ENCODE peak calls at places on chromosomes 4 and X, in seven cellular contexts. K is naive thymus-derived CD4-positive, alpha-beta T cell; G is HCT116; M is CD8-positive, alpha-beta T cell; E is cardiac muscle cell; Z is heart left ventricle; W is left lung. F is an unnamed sample.

GRCh38 chr4:7398104-7398423 is 36.7 kb downstream of the PSAPL1 start:
- DNase-seq in Z (peak; percentile 74), E (peak; percentile 85), G (no peak), K (no peak), M (no peak), W (peak; percentile 81), F (peak; percentile 71)

GRCh38 chr4:153223418-153223792 is 19.2 kb downstream of the TRIM2 start:
- DNase-seq in Z (no peak), K (no peak), E (peak; percentile 70), W (no peak), G (no peak), M (no peak), F (peak; percentile 26)

GRCh38 chrX:133958997-133959688 is 26.3 kb downstream of the GPC3 start:
- DNase-seq in E (no peak), M (no peak), W (no peak), G (no peak), K (no peak), Z (no peak), F (no peak)

GRCh38 chr4:188439641-188440311 is 300.5 kb downstream of the TRIML1 start:
- DNase-seq in E (peak; percentile 41), W (no peak), Z (peak; percentile 51), K (no peak), G (no peak), M (no peak), F (peak; percentile 69)

GRCh38 chr4:138749303-138749702 is 266.3 kb upstream of the NOCT start:
- DNase-seq in K (no peak), M (no peak), Z (no peak), G (no peak), W (no peak), E (peak; percentile 64), F (peak; percentile 47)

GRCh38 chr4:156293657-156294297 is 340.1 kb upstream of the CTSO start:
- DNase-seq in G (no peak), K (no peak), W (no peak), M (no peak), E (no peak), Z (no peak), F (peak; percentile 53)

GRCh38 chrX:109472939-109473713 is 8.8 kb downstream of the GUCY2F start:
- DNase-seq in M (no peak), G (peak; percentile 27), E (peak; percentile 77), K (no peak), Z (no peak), W (no peak), F (peak; percentile 37)

GRCh38 chr4:7260569-7260968 is 68.2 kb downstream of the SORCS2 start:
- DNase-seq in E (no peak), M (no peak), G (no peak), W (no peak), K (no peak), Z (peak; percentile 9), F (no peak)

GRCh38 chr4:140092094-140092820 is 61.7 kb downstream of the MAML3 start:
- DNase-seq in G (no peak), Z (peak; percentile 84), E (peak; percentile 94), W (no peak), M (peak; percentile 26), K (no peak), F (no peak)

GRCh38 chrX:139883984-139884383 is 48.9 kb downstream of the ATP11C start:
- DNase-seq in E (no peak), M (no peak), Z (no peak), G (no peak), K (no peak), W (no peak), F (no peak)

GRCh38 chrX:139882299-139882698 is 50.6 kb downstream of the ATP11C start:
- DNase-seq in G (no peak), M (no peak), W (no peak), K (no peak), Z (no peak), E (no peak), F (no peak)

GRCh38 chrX:139881572-139881971 is 51.3 kb downstream of the ATP11C start:
- DNase-seq in G (no peak), W (no peak), E (no peak), Z (no peak), K (no peak), M (no peak), F (no peak)

GRCh38 chrX:139877710-139878414 is 55.0 kb downstream of the ATP11C start:
- DNase-seq in Z (no peak), M (no peak), K (no peak), W (no peak), G (no peak), E (no peak), F (no peak)

DNA sequence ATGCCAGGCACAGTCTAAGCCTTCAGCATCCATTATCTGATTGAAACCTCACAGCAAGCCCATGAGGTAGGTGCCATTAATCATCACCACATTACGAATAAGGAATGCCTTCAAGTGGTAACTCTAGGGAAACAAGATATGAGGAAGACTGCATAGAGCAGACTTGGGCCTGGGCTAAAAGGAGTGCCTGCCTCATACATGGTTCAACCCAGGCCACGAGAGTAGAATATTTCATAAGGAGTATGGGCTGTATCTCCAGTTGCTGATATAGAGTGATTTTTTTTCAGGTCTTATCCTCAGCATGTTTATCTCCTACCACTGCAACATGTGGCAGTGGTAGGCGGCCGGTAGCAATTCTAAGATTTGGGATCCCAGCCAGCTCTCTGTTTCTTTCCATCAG is 51.7 kb downstream of the ATP11C start:
- DNase-seq in G (peak; percentile 16), W (no peak), E (no peak), K (no peak), Z (no peak), M (no peak), F (peak; percentile 44)
- H3K4me1 ChIP-seq in G (peaks cover 26% of the 10 kb centered on the region), W (peaks cover 6% of the 10 kb centered on the region), E (no peaks in the 10 kb centered on the region), K (no peaks in the 10 kb centered on the region), Z (no peaks in the 10 kb centered on the region), M (no peaks in the 10 kb centered on the region), F (peaks cover 14% of the 10 kb centered on the region)

DNA sequence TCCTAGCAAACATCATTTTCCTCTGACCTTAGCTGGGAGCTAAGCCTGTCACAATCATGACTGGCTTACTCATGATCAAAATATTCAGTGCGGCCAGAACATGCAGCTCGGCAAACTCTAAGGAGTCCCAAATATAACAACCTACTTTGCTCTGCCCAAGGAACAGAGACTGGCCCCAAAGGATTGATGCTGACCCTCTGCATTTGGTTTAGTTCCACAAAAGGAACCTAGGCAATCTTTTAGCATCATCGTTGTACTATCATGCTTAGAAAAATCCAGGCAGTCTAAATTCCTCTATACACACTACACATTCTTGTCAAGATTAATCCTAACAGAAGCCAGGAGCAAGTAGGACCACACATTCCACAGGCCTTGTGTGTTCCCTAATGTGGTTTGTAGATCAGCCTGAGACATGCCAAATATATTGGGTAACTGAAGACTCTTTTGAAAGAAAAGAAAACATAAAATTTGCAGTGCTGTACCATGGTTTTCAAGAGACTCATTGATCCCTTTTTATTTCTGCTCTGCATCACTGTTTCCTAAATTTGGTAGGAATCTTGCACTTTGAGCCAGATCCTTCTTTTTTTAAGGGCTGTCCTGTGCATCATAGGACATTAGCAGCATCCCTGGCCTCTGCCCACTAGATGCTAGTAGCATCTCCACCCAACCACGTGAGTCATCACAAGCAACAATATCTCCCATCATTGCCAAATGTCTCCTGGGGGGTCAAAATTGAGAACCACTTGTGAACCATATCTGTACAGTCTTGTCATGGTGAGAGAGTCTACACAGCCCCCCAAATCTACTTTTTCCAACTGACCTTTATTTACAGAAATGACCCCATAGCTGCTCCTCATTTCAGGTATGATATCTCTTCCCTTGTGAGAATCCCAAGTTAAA is 17.6 kb upstream of the CC2D2A start:
- DNase-seq in G (no peak), K (no peak), M (no peak), E (no peak), Z (no peak), W (no peak), F (peak; percentile 90)
- H3K27ac ChIP-seq in G (no peak overlapping the region), K (no peak overlapping the region), M (no peak overlapping the region), E (no peak overlapping the region), Z (peak overlapping the region; percentile 41), W (peak overlapping the region; percentile 41), F (no peak overlapping the region)

GRCh38 chr4:143352052-143352451 is 15.4 kb downstream of the GAB1 start:
- DNase-seq in W (no peak), E (no peak), G (no peak), M (no peak), K (no peak), Z (no peak), F (no peak)

GRCh38 chr4:143353797-143354196 is 17.1 kb downstream of the GAB1 start:
- DNase-seq in E (no peak), M (no peak), G (no peak), W (no peak), Z (no peak), K (no peak), F (no peak)

GRCh38 chr4:143352720-143353119 is 16.0 kb downstream of the GAB1 start:
- DNase-seq in G (no peak), W (no peak), Z (no peak), K (no peak), M (no peak), E (no peak), F (no peak)

GRCh38 chr4:143348233-143349077 is 11.8 kb downstream of the GAB1 start:
- DNase-seq in Z (no peak), W (no peak), G (no peak), K (no peak), M (no peak), E (peak; percentile 47), F (no peak)

GRCh38 chr4:143351149-143351691 is 14.5 kb downstream of the GAB1 start:
- DNase-seq in K (no peak), G (no peak), Z (no peak), E (no peak), W (no peak), M (no peak), F (no peak)
- H3K4me1 ChIP-seq in K (no peaks in the 10 kb centered on the region), G (peaks cover 14% of the 10 kb centered on the region), Z (no peaks in the 10 kb centered on the region), E (peaks cover 62% of the 10 kb centered on the region), W (peaks cover 44% of the 10 kb centered on the region), M (no peaks in the 10 kb centered on the region), F (peaks cover 45% of the 10 kb centered on the region)

GRCh38 chr4:99054428-99054994 is 34.1 kb downstream of the ADH5 start:
- DNase-seq in W (no peak), K (no peak), Z (no peak), E (no peak), G (no peak), M (no peak), F (no peak)
- H3K27ac ChIP-seq in W (peak overlapping the region; percentile 21), K (no peak overlapping the region), Z (no peak overlapping the region), E (peak overlapping the region; percentile 25), G (no peak overlapping the region), M (no peak overlapping the region), F (no peak overlapping the region)